ENCODE peak calls at places on chromosomes 13 and 19, in ten cellular contexts. One of them, this sample, is unnamed.

GRCh38 chr19:17235618-17236413 is 9.8 kb downstream of the OCEL1 start:
- DNase-seq in progenitor cell of endocrine pancreas: peak; percentile 48
- DNase-seq in A549: no peak
- DNase-seq in T-cell: peak; percentile 74
- DNase-seq in neural crest cell: peak; percentile 58
- DNase-seq in AG08395: peak; percentile 47
- DNase-seq in Peyer's patch: peak; percentile 76
- DNase-seq in IMR-90: peak; percentile 76
- DNase-seq in GM23248: peak; percentile 90
- DNase-seq in EH: peak; percentile 79
- DNase-seq in this sample: peak; percentile 79

GRCh38 chr19:41939861-41940442 is 11.7 kb upstream of the ERFL start:
- DNase-seq in progenitor cell of endocrine pancreas: peak; percentile 26
- DNase-seq in A549: peak; percentile 78
- DNase-seq in T-cell: no peak
- DNase-seq in neural crest cell: peak; percentile 49
- DNase-seq in AG08395: peak; percentile 26
- DNase-seq in Peyer's patch: peak; percentile 66
- DNase-seq in IMR-90: no peak
- DNase-seq in GM23248: peak; percentile 48
- DNase-seq in EH: peak; percentile 29
- DNase-seq in this sample: no peak

GRCh38 chr13:72652681-72653080 is 74.7 kb downstream of the MZT1 start:
- DNase-seq in progenitor cell of endocrine pancreas: no peak
- DNase-seq in A549: no peak
- DNase-seq in T-cell: no peak
- DNase-seq in neural crest cell: no peak
- DNase-seq in AG08395: no peak
- DNase-seq in Peyer's patch: no peak
- DNase-seq in IMR-90: no peak
- DNase-seq in GM23248: no peak
- DNase-seq in EH: no peak
- DNase-seq in this sample: peak; percentile 5

GRCh38 chr13:104043184-104043583 is 977.0 kb upstream of the SLC10A2 start:
- DNase-seq in progenitor cell of endocrine pancreas: no peak
- DNase-seq in A549: no peak
- DNase-seq in T-cell: no peak
- DNase-seq in neural crest cell: no peak
- DNase-seq in AG08395: no peak
- DNase-seq in Peyer's patch: no peak
- DNase-seq in IMR-90: peak; percentile 1
- DNase-seq in GM23248: no peak
- DNase-seq in EH: no peak
- DNase-seq in this sample: peak; percentile 43

GRCh38 chr13:39515231-39515630 is 87.8 kb downstream of the LHFPL6 start:
- DNase-seq in progenitor cell of endocrine pancreas: no peak
- DNase-seq in A549: no peak
- DNase-seq in T-cell: no peak
- DNase-seq in neural crest cell: no peak
- DNase-seq in AG08395: no peak
- DNase-seq in Peyer's patch: no peak
- DNase-seq in IMR-90: no peak
- DNase-seq in GM23248: no peak
- DNase-seq in EH: no peak
- DNase-seq in this sample: no peak

GRCh38 chr19:3366761-3367571 is 583 bp downstream of the NFIC start:
- DNase-seq in progenitor cell of endocrine pancreas: no peak
- DNase-seq in A549: no peak
- DNase-seq in T-cell: no peak
- DNase-seq in neural crest cell: no peak
- DNase-seq in AG08395: no peak
- DNase-seq in Peyer's patch: no peak
- DNase-seq in IMR-90: no peak
- DNase-seq in GM23248: peak; percentile 58
- DNase-seq in EH: peak; percentile 45
- DNase-seq in this sample: peak; percentile 51

GRCh38 chr13:43239441-43239840 is 216.1 kb downstream of the DNAJC15 start:
- DNase-seq in progenitor cell of endocrine pancreas: no peak
- DNase-seq in A549: no peak
- DNase-seq in T-cell: no peak
- DNase-seq in neural crest cell: no peak
- DNase-seq in AG08395: peak; percentile 6
- DNase-seq in Peyer's patch: no peak
- DNase-seq in IMR-90: no peak
- DNase-seq in GM23248: peak; percentile 52
- DNase-seq in EH: peak; percentile 55
- DNase-seq in this sample: no peak

GRCh38 chr19:34088292-34088691 is 84.0 kb upstream of the LSM14A start:
- DNase-seq in progenitor cell of endocrine pancreas: no peak
- DNase-seq in A549: no peak
- DNase-seq in T-cell: no peak
- DNase-seq in neural crest cell: no peak
- DNase-seq in AG08395: no peak
- DNase-seq in Peyer's patch: no peak
- DNase-seq in IMR-90: no peak
- DNase-seq in GM23248: no peak
- DNase-seq in EH: peak; percentile 20
- DNase-seq in this sample: no peak

GRCh38 chr13:62123409-62123808 is 707.8 kb upstream of the PCDH20 start:
- DNase-seq in progenitor cell of endocrine pancreas: no peak
- DNase-seq in A549: no peak
- DNase-seq in T-cell: no peak
- DNase-seq in neural crest cell: no peak
- DNase-seq in AG08395: no peak
- DNase-seq in Peyer's patch: no peak
- DNase-seq in IMR-90: no peak
- DNase-seq in GM23248: no peak
- DNase-seq in EH: no peak
- DNase-seq in this sample: peak; percentile 37

GRCh38 chr13:46288570-46289259 is 77.0 kb downstream of the LRRC63 start:
- DNase-seq in progenitor cell of endocrine pancreas: no peak
- DNase-seq in A549: peak; percentile 8
- DNase-seq in T-cell: no peak
- DNase-seq in neural crest cell: no peak
- DNase-seq in AG08395: peak; percentile 52
- DNase-seq in Peyer's patch: no peak
- DNase-seq in IMR-90: peak; percentile 22
- DNase-seq in GM23248: peak; percentile 62
- DNase-seq in EH: peak; percentile 50
- DNase-seq in this sample: peak; percentile 76

GRCh38 chr13:80979035-80979641 is 638.2 kb upstream of the SPRY2 start:
- DNase-seq in progenitor cell of endocrine pancreas: no peak
- DNase-seq in A549: peak; percentile 10
- DNase-seq in T-cell: no peak
- DNase-seq in neural crest cell: peak; percentile 26
- DNase-seq in AG08395: peak; percentile 41
- DNase-seq in Peyer's patch: no peak
- DNase-seq in IMR-90: peak; percentile 54
- DNase-seq in GM23248: peak; percentile 65
- DNase-seq in EH: peak; percentile 48
- DNase-seq in this sample: peak; percentile 90

GRCh38 chr13:61466280-61466679 is 50.6 kb upstream of the PCDH20 start:
- DNase-seq in progenitor cell of endocrine pancreas: no peak
- DNase-seq in A549: no peak
- DNase-seq in T-cell: no peak
- DNase-seq in neural crest cell: no peak
- DNase-seq in AG08395: no peak
- DNase-seq in Peyer's patch: no peak
- DNase-seq in IMR-90: no peak
- DNase-seq in GM23248: no peak
- DNase-seq in EH: no peak
- DNase-seq in this sample: no peak